ENCODE peak calls at places on chromosomes 16 and 17, in six cellular contexts. V is A549, C is IMR-90, Q is HepG2, P is GM12878, G is K562. R is an unnamed sample.

GRCh38 chr17:31724026-31724425 is 135.0 kb downstream of the COPRS start:
- DNase-seq in P (no peak), C (peak; percentile 75), Q (no peak), V (no peak), G (no peak), R (no peak)

GRCh38 chr17:80790021-80790765 is 201.4 kb upstream of the CHMP6 start:
- DNase-seq in P (peak; percentile 63), C (no peak), G (no peak), V (no peak), Q (no peak), R (no peak)

GRCh38 chr16:89721644-89722391 is 481 bp downstream of the ZNF276 start:
- DNase-seq in C (peak; percentile 34), P (no peak), G (peak; percentile 55), V (peak; percentile 42), Q (no peak), R (no peak)

GRCh38 chr17:6843241-6843890 is 11.8 kb upstream of the TEKT1 start:
- DNase-seq in V (no peak), C (peak; percentile 52), P (no peak), G (peak; percentile 19), Q (peak; percentile 54), R (peak; percentile 21)

GRCh38 chr17:78899361-78900260 is 3.4 kb downstream of the CEP295NL start:
- DNase-seq in V (no peak), G (no peak), C (no peak), P (no peak), Q (no peak), R (no peak)

GRCh38 chr17:49995055-49995738 is at the start of gene DLX3:
- DNase-seq in Q (no peak), P (no peak), V (peak; percentile 68), C (peak; percentile 62), G (no peak), R (peak; percentile 78)

GRCh38 chr16:53285236-53285635 is 149.0 kb upstream of the RBL2 start:
- DNase-seq in Q (no peak), V (no peak), P (no peak), C (no peak), G (no peak), R (no peak)

GRCh38 chr17:41415411-41415810 is 9.0 kb downstream of the KRT37 start:
- DNase-seq in C (peak; percentile 7), P (no peak), G (no peak), Q (no peak), V (no peak), R (no peak)

GRCh38 chr16:24991349-24991748 is 23.8 kb downstream of the ARHGAP17 start:
- DNase-seq in G (no peak), V (no peak), C (no peak), P (no peak), Q (peak; percentile 60), R (no peak)

GRCh38 chr16:50407351-50407750 is 38.6 kb upstream of the BRD7 start:
- DNase-seq in V (no peak), P (no peak), C (no peak), G (no peak), Q (no peak), R (no peak)

GRCh38 chr17:12765544-12765943 is 23.8 kb upstream of the ARHGAP44 start:
- DNase-seq in G (peak; percentile 7), V (peak; percentile 55), Q (no peak), C (peak; percentile 96), P (no peak), R (no peak)

GRCh38 chr17:77628035-77628434 is 330.5 kb upstream of the TNRC6C start:
- DNase-seq in V (no peak), G (no peak), Q (no peak), C (no peak), P (no peak), R (no peak)

GRCh38 chr17:37648555-37648954 is 5.3 kb upstream of the DDX52 start:
- DNase-seq in C (peak; percentile 87), P (no peak), G (no peak), V (no peak), Q (no peak), R (no peak)

GRCh38 chr16:75074920-75075687 is 41.5 kb downstream of the LDHD start:
- DNase-seq in V (no peak), G (peak; percentile 71), C (no peak), P (peak; percentile 96), Q (no peak), R (no peak)

GRCh38 chr17:80503921-80504320 is 27.5 kb upstream of the NPTX1 start:
- DNase-seq in Q (no peak), G (no peak), P (no peak), V (no peak), C (no peak), R (no peak)

GRCh38 chr17:79925242-79925957 is 86.2 kb upstream of the CBX4 start:
- DNase-seq in P (no peak), G (no peak), Q (no peak), C (peak; percentile 25), V (peak; percentile 72), R (no peak)

GRCh38 chr17:35684046-35684802 is 47.2 kb upstream of the RASL10B start:
- DNase-seq in C (peak; percentile 65), Q (no peak), P (no peak), G (no peak), V (no peak), R (no peak)

GRCh38 chr17:41559548-41559947 is 12.3 kb downstream of the KRT9 start:
- DNase-seq in Q (no peak), V (no peak), P (no peak), G (no peak), C (peak; percentile 41), R (no peak)

GRCh38 chr17:32118835-32119234 is 23.5 kb upstream of the RHOT1 start:
- DNase-seq in V (no peak), Q (no peak), G (no peak), C (no peak), P (no peak), R (no peak)

GRCh38 chr16:7513429-7513828 is 180.8 kb downstream of the RBFOX1 start:
- DNase-seq in C (no peak), Q (peak; percentile 13), G (peak; percentile 54), P (no peak), V (no peak), R (peak; percentile 8)

GRCh38 chr17:32191306-32191705 is 49.0 kb downstream of the RHOT1 start:
- DNase-seq in G (no peak), V (no peak), C (peak; percentile 68), Q (no peak), P (no peak), R (no peak)

DNA sequence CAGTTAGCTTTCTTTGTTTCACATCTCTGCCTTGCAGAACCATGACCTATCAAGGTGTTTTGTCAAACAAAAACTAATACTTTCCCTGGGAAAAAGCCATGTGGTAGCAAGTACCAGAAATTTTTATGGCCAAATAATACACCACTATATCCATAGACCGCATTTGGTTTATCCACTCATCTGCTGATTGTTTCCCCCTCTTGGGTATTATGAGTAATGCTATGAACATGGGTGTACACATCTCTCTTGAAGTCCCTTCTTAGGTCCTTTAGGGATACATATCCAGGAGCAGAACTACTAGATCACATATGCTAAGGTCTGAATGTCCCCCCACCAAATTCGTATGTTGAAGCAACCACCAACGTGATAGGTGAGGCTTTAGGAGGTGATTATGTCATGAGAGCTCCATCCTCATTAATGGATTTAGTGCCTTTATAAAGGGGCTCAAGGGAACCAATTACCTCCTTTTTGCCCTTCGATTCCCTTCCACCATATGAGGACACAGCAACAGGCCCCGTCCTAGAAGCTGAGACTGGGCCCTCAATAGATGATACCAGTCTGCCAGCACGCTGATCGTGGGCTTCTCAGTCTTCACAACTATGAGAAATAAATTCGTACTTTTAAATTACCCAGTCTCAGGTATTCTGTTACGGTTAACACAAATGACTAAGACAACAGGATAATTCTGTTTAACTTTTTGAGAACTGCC is 30.2 kb downstream of the SIAH1 start:
- DNase-seq in P (no peak), G (no peak), C (no peak), V (no peak), Q (no peak), R (no peak)
- TF ChIP-seq BHLHE40 in P (no peak), G (no peak), C (no peak), V (no peak), Q (no peak), R (no peak)

GRCh38 chr17:30234296-30234695 is 1.2 kb downstream of the SLC6A4 start:
- DNase-seq in P (no peak), V (no peak), Q (no peak), G (no peak), C (no peak), R (no peak)

GRCh38 chr17:30234954-30235353 is 543 bp downstream of the SLC6A4 start:
- DNase-seq in C (no peak), G (no peak), V (no peak), P (peak; percentile 19), Q (no peak), R (no peak)

GRCh38 chr17:30236807-30237206 is 1.3 kb upstream of the SLC6A4 start:
- DNase-seq in V (peak; percentile 91), G (no peak), C (no peak), P (no peak), Q (peak; percentile 40), R (no peak)

GRCh38 chr17:30236297-30236624 is 764 bp upstream of the SLC6A4 start:
- DNase-seq in V (no peak), P (no peak), C (no peak), Q (no peak), G (no peak), R (no peak)

GRCh38 chr17:30235386-30236296 is at the start of gene SLC6A4:
- DNase-seq in Q (no peak), P (no peak), G (peak; percentile 50), C (no peak), V (peak; percentile 47), R (no peak)
- TF ChIP-seq BHLHE40 in Q (no peak), P (no peak), G (no peak), C (no peak), V (no peak), R (no peak)

DNA sequence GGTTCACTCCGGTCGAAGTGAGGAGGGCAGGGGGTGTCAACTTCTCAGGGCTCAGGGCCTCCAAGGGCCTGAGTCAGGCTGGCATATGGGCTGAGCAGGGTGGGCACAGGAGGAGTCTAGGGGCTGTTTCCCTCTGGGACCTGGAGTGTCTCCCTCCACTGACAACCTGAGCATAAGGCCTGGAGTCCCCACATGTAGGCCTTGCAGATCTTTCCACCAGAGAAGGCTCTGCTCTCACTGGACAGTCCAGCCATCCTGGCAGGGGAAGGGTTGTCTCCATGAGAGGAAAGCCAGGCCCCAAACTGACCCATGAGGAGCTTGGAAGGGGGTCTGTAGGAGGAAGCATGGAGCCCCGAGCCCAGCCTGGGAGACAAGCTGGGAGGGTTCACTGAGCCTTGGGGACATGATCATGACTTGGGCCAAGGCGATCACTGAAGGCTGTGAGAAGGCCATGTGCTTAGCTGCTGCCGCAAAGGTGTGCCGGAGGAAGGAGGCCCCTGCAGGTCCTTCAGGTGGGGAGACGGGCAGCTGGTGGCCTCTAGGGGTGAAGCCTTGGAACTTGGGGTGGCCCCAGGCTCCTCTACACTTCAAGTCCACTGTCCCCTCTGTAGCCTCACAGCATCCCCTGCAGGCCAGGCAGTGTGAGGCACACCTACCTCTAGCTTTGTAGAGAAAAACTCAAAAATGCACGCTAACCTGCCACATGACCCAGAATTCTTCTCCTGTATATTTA is 9.9 kb downstream of the CMTM2 start:
- DNase-seq in Q (peak; percentile 55), G (peak; percentile 72), C (peak; percentile 18), P (no peak), V (peak; percentile 42), R (peak; percentile 31)
- TF ChIP-seq BHLHE40 in Q (no peak), G (no peak), C (no peak), P (peak; percentile 38), V (no peak), R (no peak)

GRCh38 chr16:68704232-68704867 is 32.7 kb upstream of the CDH1 start:
- DNase-seq in G (peak; percentile 72), Q (peak; percentile 89), C (peak; percentile 48), P (no peak), V (peak; percentile 82), R (peak; percentile 82)

GRCh38 chr16:68711421-68712139 is 25.5 kb upstream of the CDH1 start:
- DNase-seq in Q (no peak), V (no peak), G (no peak), P (no peak), C (no peak), R (no peak)

GRCh38 chr16:68713430-68713829 is 23.7 kb upstream of the CDH1 start:
- DNase-seq in P (no peak), C (no peak), Q (peak; percentile 44), V (no peak), G (no peak), R (no peak)

GRCh38 chr16:68707341-68708152 is 29.5 kb upstream of the CDH1 start:
- DNase-seq in G (peak; percentile 66), C (no peak), Q (peak; percentile 81), P (no peak), V (peak; percentile 89), R (no peak)
- TF ChIP-seq BHLHE40 in G (no peak), C (no peak), Q (no peak), P (no peak), V (no peak), R (no peak)